ENCODE peak calls at places on chromosomes 3 and 15, in eight cellular contexts. T is left ventricle myocardium inferior, X is stomach, L is neural progenitor cell, E is PC-9, Y is heart right ventricle, Q is IMR-90, O is uterus. H is an unnamed sample. For H3K36me3, the result is how much of the 10 kb centered on the place peaks cover.

GRCh38 chr15:63941698-63942465 is 104.4 kb downstream of the DAPK2 start:
- DNase-seq in T (no peak), X (no peak), L (no peak), E (no peak), Y (no peak), Q (no peak), O (no peak), H (no peak)

GRCh38 chr3:179451335-179452165 is at the start of gene GNB4:
- DNase-seq in T (peak), X (peak), L (peak), E (peak), Y (peak), Q (peak), O (peak), H (no peak)

GRCh38 chr3:112583105-112583504 is 21.3 kb downstream of the SLC35A5 start:
- DNase-seq in T (no peak), X (no peak), L (no peak), E (no peak), Y (no peak), Q (no peak), O (no peak), H (no peak)

GRCh38 chr15:52318729-52319500 is 23.3 kb upstream of the MYO5C start:
- DNase-seq in T (peak), X (no peak), L (no peak), E (no peak), Y (peak), Q (no peak), O (no peak), H (no peak)

GRCh38 chr3:197186887-197187588 is 111.4 kb downstream of the DLG1 start:
- DNase-seq in T (no peak), X (no peak), L (peak), E (peak), Y (no peak), Q (peak), O (peak), H (peak)

GRCh38 chr3:102259636-102260035 is 175.2 kb upstream of the ZPLD1 start:
- DNase-seq in T (no peak), X (no peak), L (no peak), E (no peak), Y (no peak), Q (no peak), O (no peak), H (no peak)

GRCh38 chr3:123871946-123872345 is 12.2 kb downstream of the MYLK start:
- DNase-seq in T (no peak), X (no peak), L (peak), E (no peak), Y (no peak), Q (peak), O (no peak), H (no peak)

GRCh38 chr3:143648708-143649107 is 199.6 kb downstream of the SLC9A9 start:
- DNase-seq in T (no peak), X (no peak), L (peak), E (no peak), Y (no peak), Q (no peak), O (no peak), H (no peak)

GRCh38 chr3:70973558-70973957 is 610.0 kb downstream of the FOXP1 start:
- DNase-seq in T (no peak), X (no peak), L (no peak), E (no peak), Y (no peak), Q (peak), O (no peak), H (no peak)

GRCh38 chr15:89372069-89373033 is 37.7 kb upstream of the POLG start:
- DNase-seq in T (no peak), X (no peak), L (peak), E (no peak), Y (no peak), Q (no peak), O (no peak), H (no peak)

GRCh38 chr3:177561769-177562360 is 364.6 kb upstream of the TBL1XR1 start:
- DNase-seq in T (no peak), X (no peak), L (no peak), E (no peak), Y (no peak), Q (no peak), O (no peak), H (no peak)

GRCh38 chr3:113912551-113913246 is 35.1 kb upstream of the ZDHHC23 start:
- DNase-seq in T (no peak), X (peak), L (peak), E (peak), Y (no peak), Q (peak), O (peak), H (no peak)

GRCh38 chr3:107431298-107432012 is 54.2 kb downstream of the CCDC54 start:
- DNase-seq in T (peak), X (peak), L (peak), E (peak), Y (peak), Q (peak), O (peak), H (no peak)

GRCh38 chr3:151841801-151842200 is 27.9 kb downstream of the AADAC start:
- DNase-seq in T (no peak), X (no peak), L (no peak), E (no peak), Y (no peak), Q (peak), O (no peak), H (no peak)

GRCh38 chr3:463793-464192 is 267.2 kb downstream of the CHL1 start:
- DNase-seq in T (no peak), X (no peak), L (no peak), E (no peak), Y (no peak), Q (no peak), O (no peak), H (no peak)

GRCh38 chr3:13301295-13301987 is 118.7 kb downstream of the NUP210 start:
- DNase-seq in T (no peak), X (no peak), L (peak), E (peak), Y (no peak), Q (peak), O (no peak), H (no peak)

GRCh38 chr15:80991446-80991845 is 1.8 kb upstream of the MESD start:
- DNase-seq in T (peak), X (no peak), L (no peak), E (no peak), Y (peak), Q (peak), O (peak), H (no peak)

GRCh38 chr3:27452368-27453090 is 31.7 kb downstream of the SLC4A7 start:
- DNase-seq in T (no peak), X (no peak), L (no peak), E (no peak), Y (no peak), Q (no peak), O (no peak), H (no peak)

GRCh38 chr15:82540055-82540983 is at the start of gene RPS17:
- DNase-seq in T (peak), X (peak), L (peak), E (peak), Y (peak), Q (peak), O (peak), H (peak)

GRCh38 chr3:31472479-31473390 is 60.0 kb upstream of the STT3B start:
- DNase-seq in T (no peak), X (no peak), L (no peak), E (no peak), Y (no peak), Q (peak), O (no peak), H (no peak)

GRCh38 chr3:112894258-112894657 is 47.6 kb upstream of the CD200R1L start:
- DNase-seq in T (no peak), X (no peak), L (peak), E (no peak), Y (no peak), Q (peak), O (no peak), H (no peak)

GRCh38 chr3:145490088-145491055 is 670.6 kb downstream of the PLOD2 start:
- DNase-seq in T (peak), X (no peak), L (no peak), E (no peak), Y (no peak), Q (no peak), O (no peak), H (no peak)

GRCh38 chr15:85581495-85581894 is 201.1 kb downstream of the AKAP13 start:
- DNase-seq in T (peak), X (peak), L (no peak), E (no peak), Y (peak), Q (no peak), O (peak), H (no peak)

GRCh38 chr3:168249048-168249538 is 153.4 kb upstream of the GOLIM4 start:
- DNase-seq in T (no peak), X (no peak), L (no peak), E (no peak), Y (no peak), Q (peak), O (no peak), H (no peak)

GRCh38 chr3:151234825-151235224 is 31.8 kb upstream of the GPR171 start:
- DNase-seq in T (no peak), X (no peak), L (no peak), E (no peak), Y (no peak), Q (no peak), O (no peak), H (no peak)

GRCh38 chr3:62241279-62241678 is 132.1 kb downstream of the FEZF2 start:
- DNase-seq in T (no peak), X (no peak), L (no peak), E (no peak), Y (no peak), Q (no peak), O (no peak), H (no peak)

GRCh38 chr3:134974621-134975020 is 179.6 kb downstream of the EPHB1 start:
- DNase-seq in T (no peak), X (no peak), L (no peak), E (no peak), Y (no peak), Q (no peak), O (no peak), H (no peak)

GRCh38 chr15:85474700-85475316 is 94.4 kb downstream of the AKAP13 start:
- DNase-seq in T (no peak), X (no peak), L (no peak), E (no peak), Y (no peak), Q (no peak), O (no peak), H (no peak)

GRCh38 chr3:150407051-150407817 is 864 bp upstream of the TSC22D2 start:
- DNase-seq in T (no peak), X (no peak), L (no peak), E (peak), Y (no peak), Q (peak), O (no peak), H (peak)

GRCh38 chr15:66884661-66885237 is 180.7 kb upstream of the SMAD3 start:
- DNase-seq in T (no peak), X (no peak), L (no peak), E (no peak), Y (no peak), Q (no peak), O (no peak), H (no peak)

GRCh38 chr3:192929146-192929545 is 11.5 kb upstream of the MB21D2 start:
- DNase-seq in T (no peak), X (no peak), L (no peak), E (no peak), Y (no peak), Q (peak), O (no peak), H (no peak)

GRCh38 chr15:74889390-74889881 is 406 bp upstream of the MPI start:
- DNase-seq in T (peak), X (peak), L (peak), E (no peak), Y (peak), Q (peak), O (no peak), H (no peak)

GRCh38 chr3:71066849-71067261 is 516.7 kb downstream of the FOXP1 start:
- DNase-seq in T (no peak), X (no peak), L (peak), E (no peak), Y (no peak), Q (peak), O (peak), H (no peak)

GRCh38 chr3:157051625-157052024 is 108.3 kb downstream of the CCNL1 start:
- DNase-seq in T (no peak), X (no peak), L (no peak), E (no peak), Y (no peak), Q (no peak), O (no peak), H (no peak)

GRCh38 chr3:41574900-41575299 is 375.6 kb downstream of the CTNNB1 start:
- DNase-seq in T (no peak), X (no peak), L (peak), E (no peak), Y (no peak), Q (no peak), O (no peak), H (no peak)

DNA sequence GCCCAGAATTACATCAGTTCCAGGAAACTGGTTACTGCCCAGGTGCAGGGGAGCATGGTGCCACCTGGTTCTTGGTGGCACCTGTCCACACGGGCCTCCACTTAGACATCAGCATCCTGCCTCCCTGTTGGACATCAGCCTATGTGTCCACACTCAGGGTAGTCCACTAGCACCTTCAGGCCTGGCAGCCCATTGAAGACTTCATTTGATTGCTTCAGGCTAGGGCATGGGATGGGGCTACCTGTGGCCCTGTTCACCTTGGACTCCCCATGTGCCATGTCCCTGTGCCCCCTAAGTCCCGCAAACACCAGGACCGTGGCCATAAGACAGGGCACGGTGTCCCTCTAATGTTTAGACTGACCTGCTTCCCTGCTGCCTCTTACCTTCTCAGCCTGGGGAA is 30.9 kb downstream of the CYP8B1 start:
- DNase-seq in T (no peak), X (no peak), L (no peak), E (no peak), Y (no peak), Q (no peak), O (no peak), H (no peak)
- H3K36me3 ChIP-seq in T (under half), X (under half), L (under half), E (under half), Y (under half), Q (under half), O (under half), H (under half)

GRCh38 chr3:38207262-38208003 is 42.1 kb downstream of the OXSR1 start:
- DNase-seq in T (no peak), X (no peak), L (no peak), E (no peak), Y (no peak), Q (no peak), O (no peak), H (no peak)

GRCh38 chr3:38204599-38205471 is 39.5 kb downstream of the OXSR1 start:
- DNase-seq in T (no peak), X (no peak), L (no peak), E (no peak), Y (no peak), Q (no peak), O (no peak), H (no peak)

GRCh38 chr3:38205472-38205805 is 40.1 kb downstream of the OXSR1 start:
- DNase-seq in T (no peak), X (no peak), L (no peak), E (no peak), Y (no peak), Q (no peak), O (no peak), H (no peak)

GRCh38 chr3:38214560-38214959 is 49.2 kb downstream of the OXSR1 start:
- DNase-seq in T (no peak), X (no peak), L (no peak), E (no peak), Y (no peak), Q (peak), O (no peak), H (no peak)

GRCh38 chr3:38210141-38210757 is 44.9 kb downstream of the OXSR1 start:
- DNase-seq in T (no peak), X (no peak), L (no peak), E (no peak), Y (no peak), Q (no peak), O (no peak), H (no peak)
- H3K4me3 ChIP-seq in T (no peak), X (no peak), L (no peak), E (no peak), Y (no peak), Q (no peak), O (no peak), H (no peak)

GRCh38 chr3:48688032-48688736 is 2.5 kb upstream of the NCKIPSD start:
- DNase-seq in T (no peak), X (no peak), L (no peak), E (no peak), Y (no peak), Q (peak), O (no peak), H (no peak)
- H3K36me3 ChIP-seq in T (half or more), X (half or more), L (under half), E (under half), Y (half or more), Q (under half), O (under half), H (under half)

GRCh38 chr3:128178782-128179473 is 25.6 kb downstream of the EEFSEC start:
- DNase-seq in T (no peak), X (no peak), L (no peak), E (no peak), Y (no peak), Q (peak), O (no peak), H (no peak)
- H3K4me3 ChIP-seq in T (peak), X (no peak), L (no peak), E (no peak), Y (peak), Q (no peak), O (peak), H (no peak)

DNA sequence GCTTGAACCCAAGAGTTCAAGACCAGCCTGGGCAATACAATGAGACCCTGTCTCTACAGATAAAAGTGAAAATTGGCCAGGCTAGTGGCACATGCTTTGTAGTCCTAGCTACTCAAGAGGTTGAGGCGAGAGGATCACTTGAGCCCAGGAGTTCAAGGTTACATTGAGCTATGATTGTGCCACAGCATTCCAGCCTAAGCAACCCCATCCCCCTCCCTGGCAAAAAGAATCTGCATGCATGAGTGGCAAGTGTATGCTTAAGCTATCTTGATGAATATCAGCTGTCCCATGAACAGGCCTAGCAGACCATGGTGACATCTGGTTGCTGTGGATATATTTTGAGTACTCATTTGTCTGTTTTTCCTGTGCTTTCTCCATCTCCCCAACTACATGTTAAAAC is 4.7 kb downstream of the ATRIP start:
- DNase-seq in T (no peak), X (no peak), L (no peak), E (no peak), Y (no peak), Q (no peak), O (no peak), H (no peak)
- H3K36me3 ChIP-seq in T (half or more), X (under half), L (under half), E (under half), Y (under half), Q (under half), O (under half), H (under half)

GRCh38 chr3:108473711-108474110 is 36.7 kb downstream of the MYH15 start:
- DNase-seq in T (no peak), X (no peak), L (no peak), E (peak), Y (no peak), Q (no peak), O (no peak), H (no peak)
- H3K4me3 ChIP-seq in T (no peak), X (no peak), L (no peak), E (no peak), Y (no peak), Q (no peak), O (no peak), H (no peak)

GRCh38 chr3:120427201-120427600 is 23.6 kb downstream of the FSTL1 start:
- DNase-seq in T (no peak), X (no peak), L (no peak), E (no peak), Y (no peak), Q (no peak), O (no peak), H (no peak)
- H3K36me3 ChIP-seq in T (under half), X (under half), L (under half), E (under half), Y (under half), Q (half or more), O (under half), H (under half)

DNA sequence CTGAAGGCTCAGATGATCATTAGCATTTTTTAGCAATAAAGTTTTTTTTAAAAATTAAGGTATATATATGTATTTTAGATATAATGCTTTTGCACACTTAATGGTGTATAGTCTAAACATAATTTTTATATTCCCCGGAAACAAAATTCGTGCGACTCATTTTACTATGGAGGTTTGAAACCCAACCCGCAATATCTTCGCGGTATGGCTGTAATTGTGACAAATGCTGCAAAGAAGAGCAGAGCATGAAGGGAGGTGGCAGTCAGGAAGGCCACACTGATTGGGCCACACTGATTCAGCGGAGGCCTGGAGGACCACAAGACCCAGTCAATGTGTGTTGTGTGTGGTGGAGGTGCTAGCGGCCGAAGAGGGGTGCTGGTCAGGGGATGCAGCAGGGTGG is 4.5 kb upstream of the CYP8B1 start:
- DNase-seq in T (no peak), X (no peak), L (no peak), E (no peak), Y (no peak), Q (no peak), O (peak), H (no peak)
- H3K4me3 ChIP-seq in T (peak), X (peak), L (peak), E (no peak), Y (peak), Q (no peak), O (peak), H (peak)

GRCh38 chr3:184189421-184189820 is 3.4 kb downstream of the ABCF3 start:
- DNase-seq in T (no peak), X (no peak), L (no peak), E (no peak), Y (no peak), Q (no peak), O (no peak), H (no peak)
- H3K36me3 ChIP-seq in T (half or more), X (half or more), L (under half), E (under half), Y (half or more), Q (half or more), O (under half), H (under half)

DNA sequence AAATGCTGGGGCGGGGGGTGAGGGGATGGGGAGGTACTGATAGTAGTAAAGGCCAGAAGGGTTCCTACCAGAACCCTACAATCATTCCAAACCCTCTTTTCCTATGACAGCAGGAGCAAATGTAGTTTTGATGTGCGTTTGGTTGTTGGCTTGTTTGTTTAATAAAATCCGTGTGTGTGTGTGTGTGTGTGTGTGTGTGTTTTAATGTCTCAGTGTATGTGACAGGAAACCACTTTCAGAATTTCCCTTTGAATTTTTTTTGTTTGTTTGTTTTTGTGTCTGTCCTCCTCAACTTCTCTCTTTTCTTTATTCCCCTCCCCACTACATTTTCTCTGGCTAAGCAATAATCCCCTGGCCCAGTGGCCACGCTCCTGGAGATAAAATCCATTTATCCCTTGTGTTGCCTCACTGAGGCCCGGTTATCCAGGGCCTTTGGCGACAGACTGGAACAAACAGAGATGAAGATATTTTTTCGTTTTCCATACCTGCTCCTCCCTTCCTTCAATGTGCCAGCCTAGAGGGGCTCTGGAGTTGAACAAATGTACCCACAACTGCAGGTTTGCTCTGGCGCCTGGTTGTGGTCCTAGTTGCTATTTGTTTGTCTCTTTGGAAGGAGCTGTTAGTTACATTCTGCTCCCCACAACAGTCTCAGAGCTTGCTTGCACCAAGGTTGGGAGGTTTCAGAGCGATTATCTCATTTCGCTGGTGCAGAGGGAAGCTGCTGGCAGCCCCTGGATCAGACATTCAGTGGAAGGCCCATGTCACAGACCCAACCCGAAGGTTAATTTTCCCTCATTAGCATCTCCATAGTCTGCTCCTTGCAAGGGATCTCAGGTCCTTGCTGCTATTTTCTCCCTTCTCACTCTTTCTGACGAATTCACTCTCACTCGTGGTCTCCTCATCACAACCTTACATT is 17.9 kb downstream of the NR2F2 start:
- DNase-seq in T (no peak), X (no peak), L (peak), E (no peak), Y (no peak), Q (no peak), O (no peak), H (no peak)
- H3K4me3 ChIP-seq in T (peak), X (peak), L (peak), E (no peak), Y (peak), Q (no peak), O (peak), H (no peak)

H was measured in BJ.